ENCODE peak calls at places on chromosomes 12 and 14, in ten cellular contexts. One of them, this sample, is unnamed.

GRCh38 chr12:117507547-117507946 is 146.1 kb upstream of the NOS1 start:
- DNase-seq in CD4-positive, CD25-positive, alpha-beta regulatory T cell: no peak
- DNase-seq in fibroblast of lung: no peak
- DNase-seq in H54: no peak
- DNase-seq in left lung: no peak
- DNase-seq in right lobe of liver: no peak
- DNase-seq in upper lobe of right lung: no peak
- DNase-seq in esophagus squamous epithelium: no peak
- DNase-seq in head of caudate nucleus: no peak
- DNase-seq in ovary: no peak
- DNase-seq in this sample: no peak

GRCh38 chr14:58315606-58316005 is 17.3 kb downstream of the ARID4A start:
- DNase-seq in ovary: no peak
- DNase-seq in esophagus squamous epithelium: no peak
- DNase-seq in left lung: no peak
- DNase-seq in CD4-positive, CD25-positive, alpha-beta regulatory T cell: no peak
- DNase-seq in right lobe of liver: no peak
- DNase-seq in fibroblast of lung: no peak
- DNase-seq in head of caudate nucleus: no peak
- DNase-seq in upper lobe of right lung: no peak
- DNase-seq in H54: no peak
- DNase-seq in this sample: peak

GRCh38 chr12:101459642-101460346 is 15.3 kb upstream of the SPIC start:
- DNase-seq in esophagus squamous epithelium: no peak
- DNase-seq in fibroblast of lung: peak
- DNase-seq in left lung: no peak
- DNase-seq in right lobe of liver: no peak
- DNase-seq in H54: peak
- DNase-seq in ovary: no peak
- DNase-seq in head of caudate nucleus: no peak
- DNase-seq in CD4-positive, CD25-positive, alpha-beta regulatory T cell: no peak
- DNase-seq in upper lobe of right lung: no peak
- DNase-seq in this sample: peak

GRCh38 chr12:3315201-3315661 is 175.8 kb upstream of the PRMT8 start:
- DNase-seq in upper lobe of right lung: no peak
- DNase-seq in left lung: no peak
- DNase-seq in CD4-positive, CD25-positive, alpha-beta regulatory T cell: no peak
- DNase-seq in ovary: peak
- DNase-seq in H54: no peak
- DNase-seq in fibroblast of lung: peak
- DNase-seq in right lobe of liver: no peak
- DNase-seq in head of caudate nucleus: no peak
- DNase-seq in esophagus squamous epithelium: no peak
- DNase-seq in this sample: peak

GRCh38 chr12:46187023-46187422 is 81.8 kb downstream of the SLC38A1 start:
- DNase-seq in esophagus squamous epithelium: no peak
- DNase-seq in head of caudate nucleus: no peak
- DNase-seq in fibroblast of lung: peak
- DNase-seq in right lobe of liver: peak
- DNase-seq in H54: no peak
- DNase-seq in upper lobe of right lung: no peak
- DNase-seq in ovary: no peak
- DNase-seq in left lung: peak
- DNase-seq in CD4-positive, CD25-positive, alpha-beta regulatory T cell: no peak
- DNase-seq in this sample: peak

GRCh38 chr14:34460841-34461240 is 1.2 kb downstream of the SPTSSA start:
- DNase-seq in upper lobe of right lung: no peak
- DNase-seq in head of caudate nucleus: no peak
- DNase-seq in esophagus squamous epithelium: no peak
- DNase-seq in fibroblast of lung: peak
- DNase-seq in CD4-positive, CD25-positive, alpha-beta regulatory T cell: no peak
- DNase-seq in left lung: no peak
- DNase-seq in H54: no peak
- DNase-seq in ovary: no peak
- DNase-seq in right lobe of liver: no peak
- DNase-seq in this sample: peak

GRCh38 chr14:95452176-95452889 is 64.1 kb downstream of the SYNE3 start:
- DNase-seq in right lobe of liver: no peak
- DNase-seq in esophagus squamous epithelium: no peak
- DNase-seq in H54: no peak
- DNase-seq in head of caudate nucleus: no peak
- DNase-seq in fibroblast of lung: peak
- DNase-seq in upper lobe of right lung: no peak
- DNase-seq in left lung: no peak
- DNase-seq in CD4-positive, CD25-positive, alpha-beta regulatory T cell: no peak
- DNase-seq in ovary: no peak
- DNase-seq in this sample: peak

GRCh38 chr14:102020058-102020971 is 55.9 kb downstream of the DYNC1H1 start:
- DNase-seq in head of caudate nucleus: no peak
- DNase-seq in left lung: no peak
- DNase-seq in ovary: no peak
- DNase-seq in upper lobe of right lung: no peak
- DNase-seq in esophagus squamous epithelium: no peak
- DNase-seq in CD4-positive, CD25-positive, alpha-beta regulatory T cell: no peak
- DNase-seq in H54: peak
- DNase-seq in fibroblast of lung: peak
- DNase-seq in right lobe of liver: no peak
- DNase-seq in this sample: no peak

GRCh38 chr12:40203060-40203430 is 21.8 kb upstream of the LRRK2 start:
- DNase-seq in esophagus squamous epithelium: no peak
- DNase-seq in CD4-positive, CD25-positive, alpha-beta regulatory T cell: no peak
- DNase-seq in upper lobe of right lung: no peak
- DNase-seq in ovary: no peak
- DNase-seq in fibroblast of lung: no peak
- DNase-seq in right lobe of liver: no peak
- DNase-seq in left lung: no peak
- DNase-seq in head of caudate nucleus: no peak
- DNase-seq in H54: no peak
- DNase-seq in this sample: no peak

GRCh38 chr12:87368259-87368658 is 660.9 kb downstream of the C12orf50 start:
- DNase-seq in CD4-positive, CD25-positive, alpha-beta regulatory T cell: no peak
- DNase-seq in esophagus squamous epithelium: no peak
- DNase-seq in left lung: no peak
- DNase-seq in fibroblast of lung: no peak
- DNase-seq in H54: no peak
- DNase-seq in ovary: no peak
- DNase-seq in head of caudate nucleus: no peak
- DNase-seq in right lobe of liver: no peak
- DNase-seq in upper lobe of right lung: no peak
- DNase-seq in this sample: no peak

GRCh38 chr12:72018036-72018435 is 79.4 kb downstream of the TPH2 start:
- DNase-seq in left lung: no peak
- DNase-seq in upper lobe of right lung: no peak
- DNase-seq in head of caudate nucleus: no peak
- DNase-seq in fibroblast of lung: no peak
- DNase-seq in right lobe of liver: no peak
- DNase-seq in H54: no peak
- DNase-seq in esophagus squamous epithelium: no peak
- DNase-seq in ovary: no peak
- DNase-seq in CD4-positive, CD25-positive, alpha-beta regulatory T cell: no peak
- DNase-seq in this sample: no peak